ENCODE peak calls at places on chromosomes 1 and 21, in ten cellular contexts. V, Z, X, P, D, G, A, M, Q and Y are unnamed samples. For H3K27me3, the result is how much of the 10 kb centered on the place peaks cover.

GRCh38 chr1:66676616-66677298 is 75.5 kb upstream of the DYNLT5 start:
- DNase-seq in V (no peak), Z (no peak), X (no peak), P (peak), D (no peak), G (peak), A (peak), M (no peak), Q (no peak), Y (no peak)

GRCh38 chr1:234921266-234922062 is 207.2 kb downstream of the TOMM20 start:
- DNase-seq in V (no peak), Z (peak), X (no peak), P (peak), D (peak), G (peak), A (no peak), M (no peak), Q (no peak), Y (no peak)

GRCh38 chr21:45219517-45219916 is 68.2 kb downstream of the POFUT2 start:
- DNase-seq in V (no peak), Z (no peak), X (no peak), P (peak), D (no peak), G (peak), A (no peak), M (no peak), Q (no peak), Y (no peak)

GRCh38 chr21:45103966-45104520 is 29.7 kb downstream of the ADARB1 start:
- DNase-seq in V (no peak), Z (no peak), X (no peak), P (no peak), D (no peak), G (no peak), A (no peak), M (no peak), Q (no peak), Y (no peak)

GRCh38 chr1:36420836-36421317 is 23.2 kb upstream of the LSM10 start:
- DNase-seq in V (peak), Z (peak), X (peak), P (peak), D (peak), G (peak), A (peak), M (peak), Q (peak), Y (peak)

GRCh38 chr1:200802865-200803512 is 64.3 kb downstream of the CAMSAP2 start:
- DNase-seq in V (no peak), Z (peak), X (peak), P (peak), D (peak), G (peak), A (peak), M (peak), Q (peak), Y (peak)

GRCh38 chr1:232620356-232620841 is 9.5 kb downstream of the SIPA1L2 start:
- DNase-seq in V (no peak), Z (peak), X (peak), P (peak), D (no peak), G (peak), A (peak), M (peak), Q (peak), Y (no peak)

GRCh38 chr1:15975358-15975804 is 520 bp downstream of the ZBTB17 start:
- DNase-seq in V (peak), Z (no peak), X (peak), P (peak), D (no peak), G (peak), A (peak), M (peak), Q (peak), Y (no peak)

GRCh38 chr1:84298688-84299535 is 2.6 kb upstream of the SAMD13 start:
- DNase-seq in V (peak), Z (peak), X (peak), P (peak), D (peak), G (peak), A (peak), M (peak), Q (peak), Y (no peak)

GRCh38 chr1:59477286-59477685 is 180.4 kb downstream of the FGGY start:
- DNase-seq in V (no peak), Z (no peak), X (no peak), P (peak), D (no peak), G (no peak), A (no peak), M (no peak), Q (no peak), Y (no peak)

GRCh38 chr1:101136739-101137138 is 100.1 kb upstream of the S1PR1 start:
- DNase-seq in V (no peak), Z (no peak), X (no peak), P (peak), D (no peak), G (no peak), A (no peak), M (no peak), Q (no peak), Y (no peak)

GRCh38 chr1:45622891-45623394 is 911 bp downstream of the CCDC17 start:
- DNase-seq in V (peak), Z (no peak), X (peak), P (no peak), D (peak), G (no peak), A (no peak), M (no peak), Q (no peak), Y (no peak)

GRCh38 chr21:26572668-26573381 is at the start of gene CYYR1:
- DNase-seq in V (peak), Z (no peak), X (peak), P (peak), D (no peak), G (peak), A (peak), M (no peak), Q (no peak), Y (no peak)

GRCh38 chr1:185565314-185565713 is 168.9 kb upstream of the HMCN1 start:
- DNase-seq in V (no peak), Z (no peak), X (no peak), P (peak), D (no peak), G (peak), A (peak), M (no peak), Q (no peak), Y (no peak)

GRCh38 chr21:32207096-32207716 is 71.6 kb downstream of the MIS18A start:
- DNase-seq in V (no peak), Z (no peak), X (no peak), P (no peak), D (no peak), G (no peak), A (no peak), M (peak), Q (no peak), Y (no peak)

GRCh38 chr1:198598796-198599321 is 40.0 kb upstream of the PTPRC start:
- DNase-seq in V (no peak), Z (no peak), X (no peak), P (peak), D (no peak), G (no peak), A (no peak), M (no peak), Q (no peak), Y (no peak)

GRCh38 chr1:9651220-9651564 is 339 bp upstream of the PIK3CD start:
- DNase-seq in V (no peak), Z (no peak), X (no peak), P (no peak), D (no peak), G (no peak), A (no peak), M (no peak), Q (no peak), Y (no peak)

GRCh38 chr1:94406446-94406845 is 11.7 kb upstream of the ABCD3 start:
- DNase-seq in V (no peak), Z (no peak), X (no peak), P (no peak), D (no peak), G (no peak), A (no peak), M (no peak), Q (no peak), Y (no peak)
- H3K4me3 ChIP-seq in V (no peak), Z (no peak), X (no peak), P (no peak), D (no peak), G (no peak), A (no peak), M (no peak), Q (no peak), Y (no peak)

GRCh38 chr21:37914211-37914900 is 1.9 kb downstream of the KCNJ6 start:
- DNase-seq in V (no peak), Z (no peak), X (no peak), P (peak), D (no peak), G (peak), A (peak), M (no peak), Q (no peak), Y (no peak)
- H3K27me3 ChIP-seq in V (half or more), Z (under half), X (half or more), P (under half), D (half or more), G (half or more), A (half or more), M (half or more), Q (under half), Y (under half)

GRCh38 chr1:21931171-21932093 is 5.7 kb downstream of the HSPG2 start:
- DNase-seq in V (peak), Z (peak), X (peak), P (peak), D (no peak), G (peak), A (peak), M (no peak), Q (peak), Y (no peak)
- H3K4me3 ChIP-seq in V (peak), Z (no peak), X (peak), P (no peak), D (peak), G (peak), A (no peak), M (no peak), Q (no peak), Y (peak)

GRCh38 chr1:14499312-14500040 is 99.0 kb upstream of the KAZN start:
- DNase-seq in V (no peak), Z (no peak), X (no peak), P (no peak), D (no peak), G (no peak), A (no peak), M (no peak), Q (no peak), Y (no peak)

GRCh38 chr1:14498839-14499238 is 99.6 kb upstream of the KAZN start:
- DNase-seq in V (no peak), Z (no peak), X (no peak), P (no peak), D (no peak), G (no peak), A (no peak), M (no peak), Q (no peak), Y (peak)

GRCh38 chr1:14500912-14501311 is 97.6 kb upstream of the KAZN start:
- DNase-seq in V (no peak), Z (no peak), X (no peak), P (no peak), D (no peak), G (no peak), A (no peak), M (no peak), Q (no peak), Y (no peak)

GRCh38 chr1:14500041-14500440 is 98.4 kb upstream of the KAZN start:
- DNase-seq in V (no peak), Z (no peak), X (no peak), P (no peak), D (no peak), G (no peak), A (no peak), M (no peak), Q (no peak), Y (no peak)

DNA sequence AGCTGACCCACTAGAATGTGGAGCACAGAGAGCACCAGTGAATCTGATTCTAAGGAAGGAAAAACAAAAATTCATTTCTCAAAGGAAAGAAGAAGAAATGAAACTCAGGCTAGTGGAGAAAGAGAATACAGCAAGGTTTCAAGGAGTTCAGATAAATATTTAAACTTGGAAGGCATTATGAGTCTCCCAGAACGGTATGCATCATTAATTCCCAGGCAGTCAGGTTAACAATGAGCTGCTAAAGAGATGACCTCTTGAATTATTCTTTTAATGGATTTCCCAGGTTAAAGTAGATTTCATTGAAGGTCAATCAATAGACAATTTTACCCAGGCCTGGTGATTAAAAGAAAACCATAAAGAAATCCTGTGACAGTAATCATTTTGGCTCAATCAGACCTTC is 103.6 kb upstream of the KAZN start:
- DNase-seq in V (no peak), Z (no peak), X (no peak), P (no peak), D (no peak), G (no peak), A (no peak), M (no peak), Q (no peak), Y (no peak)
- H3K27me3 ChIP-seq in V (under half), Z (under half), X (half or more), P (under half), D (under half), G (under half), A (under half), M (under half), Q (under half), Y (under half)

GRCh38 chr1:24724345-24725208 is 20.7 kb upstream of the CLIC4 start:
- DNase-seq in V (no peak), Z (no peak), X (no peak), P (peak), D (no peak), G (peak), A (peak), M (no peak), Q (no peak), Y (no peak)
- H3K4me3 ChIP-seq in V (no peak), Z (no peak), X (peak), P (no peak), D (no peak), G (no peak), A (no peak), M (no peak), Q (no peak), Y (no peak)

GRCh38 chr1:51487628-51488027 is 31.4 kb downstream of the EPS15 start:
- DNase-seq in V (no peak), Z (no peak), X (no peak), P (no peak), D (no peak), G (no peak), A (no peak), M (no peak), Q (no peak), Y (no peak)
- H3K27me3 ChIP-seq in V (under half), Z (under half), X (under half), P (under half), D (under half), G (under half), A (under half), M (under half), Q (under half), Y (under half)

DNA sequence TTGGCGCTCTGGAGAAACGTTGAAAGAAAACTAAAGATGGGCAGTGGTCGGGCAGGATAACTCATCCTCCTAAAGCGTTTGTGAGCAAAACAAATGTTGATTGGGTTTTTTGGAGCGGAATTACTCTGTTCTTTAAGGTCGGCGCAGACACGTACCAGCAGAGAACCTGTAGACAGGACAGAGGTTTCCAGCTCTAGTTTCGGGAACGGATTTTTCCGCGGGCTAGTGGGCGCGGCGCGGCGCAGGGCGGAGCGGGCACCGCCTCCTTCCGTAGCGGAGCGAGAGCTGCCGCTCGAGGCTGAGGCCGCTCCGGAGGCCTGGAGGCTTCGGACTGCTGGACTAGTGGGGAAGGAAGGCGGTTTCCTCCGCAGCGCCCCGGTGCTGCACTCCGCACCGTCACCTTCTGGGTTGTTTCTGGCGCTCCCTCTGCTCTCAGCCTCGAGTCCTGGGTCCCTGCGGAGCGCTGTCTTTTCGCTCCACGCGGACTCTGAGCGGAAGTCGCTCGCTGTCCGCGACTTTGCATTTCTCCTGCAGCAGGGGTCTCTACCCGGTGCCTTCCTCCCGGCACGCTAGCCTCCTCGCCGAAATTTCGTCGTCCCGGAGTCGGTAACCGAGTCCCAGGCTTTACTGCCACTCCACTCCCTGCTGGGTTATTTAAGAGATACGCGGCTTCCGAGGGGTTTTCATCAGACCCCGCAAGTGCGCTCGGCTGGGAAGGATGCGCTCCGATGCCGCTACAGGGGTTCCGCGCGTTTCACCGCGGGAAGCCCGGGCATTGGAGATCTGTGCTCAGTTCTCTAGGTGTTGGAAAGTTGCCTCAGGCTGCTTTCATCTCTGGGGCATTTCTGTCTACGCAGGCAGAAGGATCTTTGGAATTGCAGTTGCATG is 7.0 kb downstream of the FOXD2 start:
- DNase-seq in V (peak), Z (peak), X (no peak), P (no peak), D (no peak), G (peak), A (no peak), M (no peak), Q (peak), Y (no peak)
- H3K4me3 ChIP-seq in V (peak), Z (no peak), X (peak), P (no peak), D (peak), G (peak), A (no peak), M (no peak), Q (peak), Y (peak)

GRCh38 chr1:208270679-208271111 is 26.5 kb upstream of the PLXNA2 start:
- DNase-seq in V (no peak), Z (no peak), X (no peak), P (peak), D (no peak), G (peak), A (no peak), M (no peak), Q (no peak), Y (no peak)
- H3K27me3 ChIP-seq in V (under half), Z (under half), X (half or more), P (under half), D (under half), G (half or more), A (under half), M (under half), Q (under half), Y (under half)

GRCh38 chr1:160403244-160403643 is 2.9 kb downstream of the VANGL2 start:
- DNase-seq in V (no peak), Z (no peak), X (no peak), P (no peak), D (no peak), G (no peak), A (peak), M (no peak), Q (peak), Y (no peak)
- H3K4me3 ChIP-seq in V (no peak), Z (no peak), X (no peak), P (no peak), D (no peak), G (no peak), A (no peak), M (no peak), Q (no peak), Y (no peak)